ENCODE peak calls at places on chromosomes 2 and 18, in four cellular contexts. Y is stimulated activated CD4-positive, alpha-beta T cell treated with anti-CD3 and anti-CD28 coated beads, Interleukin-1b, Interleukin-23, amount 100 ng/mL, for 1 hour; F is H54; X is HL-60. G is an unnamed sample.

GRCh38 chr2:73091164-73091563 is 19.7 kb upstream of the SFXN5 start:
- DNase-seq in F (no peak), X (no peak), Y (no peak), G (no peak)

GRCh38 chr2:151576080-151576479 is 158.2 kb downstream of the NEB start:
- DNase-seq in X (no peak), Y (no peak), F (no peak), G (no peak)

GRCh38 chr2:8515864-8516533 is 165.9 kb upstream of the ID2 start:
- DNase-seq in X (peak), F (no peak), Y (no peak), G (no peak)

GRCh38 chr2:27545348-27546141 is 37.3 kb upstream of the ZNF512 start:
- DNase-seq in Y (no peak), X (no peak), F (no peak), G (no peak)

GRCh38 chr2:174333502-174334277 is 1.1 kb upstream of the SP9 start:
- DNase-seq in F (no peak), Y (no peak), X (no peak), G (no peak)

GRCh38 chr2:172431993-172432392 is 4.6 kb downstream of the ITGA6 start:
- DNase-seq in X (no peak), F (no peak), Y (no peak), G (no peak)

GRCh38 chr2:227890495-227891079 is 19.2 kb downstream of the DAW1 start:
- DNase-seq in X (no peak), F (no peak), Y (no peak), G (no peak)

GRCh38 chr2:112317303-112318158 is 42.1 kb downstream of the ZC3H6 start:
- DNase-seq in X (no peak), Y (no peak), F (no peak), G (no peak)

GRCh38 chr18:73684651-73685050 is 463.0 kb downstream of the FBXO15 start:
- DNase-seq in Y (no peak), X (no peak), F (no peak), G (peak)

GRCh38 chr2:226873051-226873620 is 37.3 kb downstream of the RHBDD1 start:
- DNase-seq in Y (no peak), F (no peak), X (peak), G (no peak)

GRCh38 chr2:198471291-198471690 is 666.9 kb downstream of the PLCL1 start:
- DNase-seq in Y (no peak), X (no peak), F (no peak), G (peak)

GRCh38 chr2:100281521-100282438 is 40.5 kb downstream of the LONRF2 start:
- DNase-seq in Y (no peak), F (no peak), X (no peak), G (no peak)

GRCh38 chr2:200787351-200788128 is 24.2 kb upstream of the BZW1 start:
- DNase-seq in Y (no peak), X (no peak), F (no peak), G (peak)

GRCh38 chr2:52181080-52181479 is 1149.1 kb upstream of the NRXN1 start:
- DNase-seq in X (peak), Y (no peak), F (no peak), G (no peak)

GRCh38 chr18:3704556-3705162 is 254.7 kb downstream of the TGIF1 start:
- DNase-seq in F (no peak), Y (no peak), X (no peak), G (no peak)

GRCh38 chr2:30026091-30027055 is 105.0 kb upstream of the ALK start:
- DNase-seq in X (peak), Y (no peak), F (peak), G (peak)

GRCh38 chr2:72142743-72143440 is 4.8 kb downstream of the CYP26B1 start:
- DNase-seq in F (no peak), X (no peak), Y (no peak), G (no peak)

GRCh38 chr2:85753035-85753524 is 711 bp upstream of the ATOH8 start:
- DNase-seq in Y (no peak), F (no peak), X (no peak), G (no peak)

GRCh38 chr2:176589956-176590509 is 320.8 kb downstream of the MTX2 start:
- DNase-seq in X (no peak), F (no peak), Y (no peak), G (no peak)

GRCh38 chr2:208077286-208077685 is 47.0 kb downstream of the CRYGD start:
- DNase-seq in F (no peak), Y (no peak), X (no peak), G (no peak)

GRCh38 chr2:211351998-211352397 is 795.6 kb downstream of the CPS1 start:
- DNase-seq in F (no peak), Y (no peak), X (no peak), G (no peak)

GRCh38 chr2:42971947-42972736 is 179.8 kb upstream of the HAAO start:
- DNase-seq in Y (no peak), X (no peak), F (no peak), G (no peak)

GRCh38 chr2:192243488-192243887 is 48.8 kb upstream of the TMEFF2 start:
- DNase-seq in Y (no peak), F (no peak), X (no peak), G (no peak)

GRCh38 chr18:6013101-6013790 is 117.9 kb upstream of the TMEM200C start:
- DNase-seq in Y (no peak), X (no peak), F (no peak), G (no peak)

GRCh38 chr2:162974771-162975170 is 136.2 kb upstream of the KCNH7 start:
- DNase-seq in F (no peak), Y (no peak), X (no peak), G (no peak)